ENCODE peak calls at places on chromosomes 11 and 22, in nine cellular contexts. One of them, this sample, is unnamed.

GRCh38 chr11:88098289-88098688 is 77.0 kb downstream of the RAB38 start:
- DNase-seq in ecto neural progenitor cell: no peak
- DNase-seq in endothelial cell of umbilical vein: no peak
- DNase-seq in stimulated activated CD4-positive, alpha-beta T cell treated with anti-CD3 and anti-CD28 coated beads, Interleukin-4, amount 100 ng/mL, for 48 hours: no peak
- DNase-seq in NCI-H2029 treated with DMSO at 0.1 percent for 48 hours: no peak
- DNase-seq in neuronal stem cell: no peak
- DNase-seq in cerebellar cortex: no peak
- DNase-seq in lower lobe of right lung: no peak
- DNase-seq in AG09309: no peak
- DNase-seq in this sample: peak; percentile 11

GRCh38 chr11:17171342-17171741 is 36.4 kb downstream of the PIK3C2A start:
- DNase-seq in ecto neural progenitor cell: no peak
- DNase-seq in endothelial cell of umbilical vein: peak; percentile 25
- DNase-seq in stimulated activated CD4-positive, alpha-beta T cell treated with anti-CD3 and anti-CD28 coated beads, Interleukin-4, amount 100 ng/mL, for 48 hours: no peak
- DNase-seq in NCI-H2029 treated with DMSO at 0.1 percent for 48 hours: no peak
- DNase-seq in neuronal stem cell: no peak
- DNase-seq in cerebellar cortex: no peak
- DNase-seq in lower lobe of right lung: no peak
- DNase-seq in AG09309: peak; percentile 11
- DNase-seq in this sample: peak; percentile 65

GRCh38 chr11:66891849-66892660 is 35.2 kb downstream of the LRFN4 start:
- DNase-seq in ecto neural progenitor cell: no peak
- DNase-seq in endothelial cell of umbilical vein: peak; percentile 83
- DNase-seq in stimulated activated CD4-positive, alpha-beta T cell treated with anti-CD3 and anti-CD28 coated beads, Interleukin-4, amount 100 ng/mL, for 48 hours: peak; percentile 59
- DNase-seq in NCI-H2029 treated with DMSO at 0.1 percent for 48 hours: no peak
- DNase-seq in neuronal stem cell: no peak
- DNase-seq in cerebellar cortex: no peak
- DNase-seq in lower lobe of right lung: no peak
- DNase-seq in AG09309: peak; percentile 73
- DNase-seq in this sample: peak; percentile 97

GRCh38 chr22:49123621-49124192 is 704.0 kb downstream of the BRD1 start:
- DNase-seq in ecto neural progenitor cell: no peak
- DNase-seq in endothelial cell of umbilical vein: no peak
- DNase-seq in stimulated activated CD4-positive, alpha-beta T cell treated with anti-CD3 and anti-CD28 coated beads, Interleukin-4, amount 100 ng/mL, for 48 hours: no peak
- DNase-seq in NCI-H2029 treated with DMSO at 0.1 percent for 48 hours: peak; percentile 28
- DNase-seq in neuronal stem cell: no peak
- DNase-seq in cerebellar cortex: no peak
- DNase-seq in lower lobe of right lung: no peak
- DNase-seq in AG09309: no peak
- DNase-seq in this sample: no peak

GRCh38 chr11:119055901-119056300 is 1.1 kb downstream of the HYOU1 start:
- DNase-seq in ecto neural progenitor cell: no peak
- DNase-seq in endothelial cell of umbilical vein: peak; percentile 49
- DNase-seq in stimulated activated CD4-positive, alpha-beta T cell treated with anti-CD3 and anti-CD28 coated beads, Interleukin-4, amount 100 ng/mL, for 48 hours: no peak
- DNase-seq in NCI-H2029 treated with DMSO at 0.1 percent for 48 hours: no peak
- DNase-seq in neuronal stem cell: no peak
- DNase-seq in cerebellar cortex: no peak
- DNase-seq in lower lobe of right lung: no peak
- DNase-seq in AG09309: no peak
- DNase-seq in this sample: peak; percentile 43

GRCh38 chr22:23152238-23153114 is 7.2 kb downstream of the RAB36 start:
- DNase-seq in ecto neural progenitor cell: no peak
- DNase-seq in endothelial cell of umbilical vein: no peak
- DNase-seq in stimulated activated CD4-positive, alpha-beta T cell treated with anti-CD3 and anti-CD28 coated beads, Interleukin-4, amount 100 ng/mL, for 48 hours: no peak
- DNase-seq in NCI-H2029 treated with DMSO at 0.1 percent for 48 hours: no peak
- DNase-seq in neuronal stem cell: no peak
- DNase-seq in cerebellar cortex: no peak
- DNase-seq in lower lobe of right lung: no peak
- DNase-seq in AG09309: no peak
- DNase-seq in this sample: no peak

GRCh38 chr11:24623121-24623520 is 126.3 kb downstream of the LUZP2 start:
- DNase-seq in ecto neural progenitor cell: no peak
- DNase-seq in endothelial cell of umbilical vein: no peak
- DNase-seq in stimulated activated CD4-positive, alpha-beta T cell treated with anti-CD3 and anti-CD28 coated beads, Interleukin-4, amount 100 ng/mL, for 48 hours: no peak
- DNase-seq in NCI-H2029 treated with DMSO at 0.1 percent for 48 hours: no peak
- DNase-seq in neuronal stem cell: no peak
- DNase-seq in cerebellar cortex: no peak
- DNase-seq in lower lobe of right lung: no peak
- DNase-seq in AG09309: no peak
- DNase-seq in this sample: peak; percentile 66

GRCh38 chr22:44139773-44140172 is 41.0 kb upstream of the PARVG start:
- DNase-seq in ecto neural progenitor cell: no peak
- DNase-seq in endothelial cell of umbilical vein: no peak
- DNase-seq in stimulated activated CD4-positive, alpha-beta T cell treated with anti-CD3 and anti-CD28 coated beads, Interleukin-4, amount 100 ng/mL, for 48 hours: no peak
- DNase-seq in NCI-H2029 treated with DMSO at 0.1 percent for 48 hours: peak; percentile 82
- DNase-seq in neuronal stem cell: no peak
- DNase-seq in cerebellar cortex: no peak
- DNase-seq in lower lobe of right lung: no peak
- DNase-seq in AG09309: no peak
- DNase-seq in this sample: no peak

GRCh38 chr11:118884613-118885274 is 1.1 kb downstream of the CXCR5 start:
- DNase-seq in ecto neural progenitor cell: no peak
- DNase-seq in endothelial cell of umbilical vein: no peak
- DNase-seq in stimulated activated CD4-positive, alpha-beta T cell treated with anti-CD3 and anti-CD28 coated beads, Interleukin-4, amount 100 ng/mL, for 48 hours: no peak
- DNase-seq in NCI-H2029 treated with DMSO at 0.1 percent for 48 hours: no peak
- DNase-seq in neuronal stem cell: no peak
- DNase-seq in cerebellar cortex: no peak
- DNase-seq in lower lobe of right lung: no peak
- DNase-seq in AG09309: no peak
- DNase-seq in this sample: no peak

GRCh38 chr22:20957691-20958440 is 9.2 kb upstream of the AIFM3 start:
- DNase-seq in ecto neural progenitor cell: peak; percentile 55
- DNase-seq in endothelial cell of umbilical vein: no peak
- DNase-seq in stimulated activated CD4-positive, alpha-beta T cell treated with anti-CD3 and anti-CD28 coated beads, Interleukin-4, amount 100 ng/mL, for 48 hours: no peak
- DNase-seq in NCI-H2029 treated with DMSO at 0.1 percent for 48 hours: no peak
- DNase-seq in neuronal stem cell: no peak
- DNase-seq in cerebellar cortex: peak; percentile 68
- DNase-seq in lower lobe of right lung: peak; percentile 69
- DNase-seq in AG09309: no peak
- DNase-seq in this sample: no peak

GRCh38 chr11:128453444-128454336 is 133.7 kb downstream of the ETS1 start:
- DNase-seq in ecto neural progenitor cell: no peak
- DNase-seq in endothelial cell of umbilical vein: no peak
- DNase-seq in stimulated activated CD4-positive, alpha-beta T cell treated with anti-CD3 and anti-CD28 coated beads, Interleukin-4, amount 100 ng/mL, for 48 hours: no peak
- DNase-seq in NCI-H2029 treated with DMSO at 0.1 percent for 48 hours: peak; percentile 64
- DNase-seq in neuronal stem cell: no peak
- DNase-seq in cerebellar cortex: no peak
- DNase-seq in lower lobe of right lung: no peak
- DNase-seq in AG09309: peak; percentile 95
- DNase-seq in this sample: peak; percentile 96

GRCh38 chr11:123235117-123235686 is 40.2 kb upstream of the CLMP start:
- DNase-seq in ecto neural progenitor cell: no peak
- DNase-seq in endothelial cell of umbilical vein: peak; percentile 41
- DNase-seq in stimulated activated CD4-positive, alpha-beta T cell treated with anti-CD3 and anti-CD28 coated beads, Interleukin-4, amount 100 ng/mL, for 48 hours: peak; percentile 21
- DNase-seq in NCI-H2029 treated with DMSO at 0.1 percent for 48 hours: no peak
- DNase-seq in neuronal stem cell: no peak
- DNase-seq in cerebellar cortex: no peak
- DNase-seq in lower lobe of right lung: peak; percentile 55
- DNase-seq in AG09309: no peak
- DNase-seq in this sample: no peak